ENCODE peak calls at places on chromosome 15, in nine cellular contexts. Z, J, G, K, Y, I, E, L and H are unnamed samples.

GRCh38 chr15:35379972-35380371 is 166.0 kb downstream of the DPH6 start:
- DNase-seq in J (no peak), Y (no peak), Z (no peak), E (peak; percentile 41), K (no peak), I (no peak), L (no peak), G (no peak), H (no peak)

GRCh38 chr15:88814393-88814792 is 11.2 kb downstream of the ACAN start:
- DNase-seq in L (no peak), Y (no peak), I (no peak), K (no peak), E (no peak), Z (no peak), J (no peak), G (no peak), H (no peak)

GRCh38 chr15:34039506-34040123 is 611 bp upstream of the AVEN start:
- DNase-seq in G (no peak), Y (no peak), E (peak; percentile 45), I (no peak), K (no peak), J (no peak), Z (no peak), L (no peak), H (peak; percentile 76)

GRCh38 chr15:96474274-96474673 is 143.8 kb downstream of the NR2F2 start:
- DNase-seq in J (no peak), L (no peak), G (no peak), Y (no peak), E (no peak), K (no peak), Z (no peak), I (no peak), H (no peak)

GRCh38 chr15:81357178-81357686 is 16.8 kb downstream of the TMC3 start:
- DNase-seq in L (no peak), K (no peak), E (no peak), Y (no peak), I (no peak), Z (no peak), J (peak; percentile 56), G (no peak), H (no peak)

GRCh38 chr15:47718474-47719440 is 1.5 kb downstream of the SEMA6D start:
- DNase-seq in E (no peak), G (peak; percentile 25), Z (no peak), K (no peak), L (peak; percentile 54), J (no peak), I (no peak), Y (no peak), H (no peak)

GRCh38 chr15:85771276-85771675 is 23.4 kb downstream of the KLHL25 start:
- DNase-seq in J (no peak), L (no peak), Y (no peak), E (no peak), K (no peak), I (no peak), G (no peak), Z (no peak), H (no peak)

GRCh38 chr15:25830844-25831443 is 32.2 kb downstream of the ATP10A start:
- DNase-seq in Z (no peak), E (peak; percentile 38), K (no peak), I (no peak), G (no peak), J (peak; percentile 87), L (peak; percentile 50), Y (peak; percentile 99), H (no peak)

GRCh38 chr15:100720406-100720967 is 118.1 kb downstream of the ASB7 start:
- DNase-seq in I (no peak), E (no peak), Z (no peak), J (peak; percentile 77), G (no peak), Y (no peak), K (no peak), L (no peak), H (no peak)

GRCh38 chr15:71048913-71049675 is 66.2 kb upstream of the THSD4 start:
- DNase-seq in Y (peak; percentile 89), Z (no peak), L (no peak), E (peak; percentile 96), I (no peak), G (no peak), K (no peak), J (no peak), H (no peak)

GRCh38 chr15:25176616-25176923 is 221.8 kb downstream of the SNRPN start:
- DNase-seq in Y (no peak), Z (no peak), I (no peak), G (no peak), J (peak; percentile 80), L (peak; percentile 17), E (no peak), K (no peak), H (no peak)

GRCh38 chr15:29018983-29019875 is 133.5 kb downstream of the APBA2 start:
- DNase-seq in Z (no peak), Y (no peak), K (no peak), L (no peak), I (no peak), G (no peak), E (no peak), J (peak; percentile 60), H (no peak)

GRCh38 chr15:100681335-100681746 is 79.0 kb downstream of the ASB7 start:
- DNase-seq in G (no peak), L (no peak), Z (no peak), E (no peak), Y (no peak), J (peak; percentile 62), I (no peak), K (no peak), H (no peak)

GRCh38 chr15:44694416-44694815 is 16.7 kb downstream of the PATL2 start:
- DNase-seq in J (no peak), E (no peak), G (no peak), K (no peak), L (no peak), Z (no peak), Y (peak; percentile 30), I (no peak), H (no peak)

GRCh38 chr15:78615151-78615589 is 5.6 kb downstream of the CHRNA3 start:
- DNase-seq in Z (no peak), G (no peak), E (no peak), J (peak; percentile 72), Y (no peak), K (no peak), I (no peak), L (no peak), H (no peak)

DNA sequence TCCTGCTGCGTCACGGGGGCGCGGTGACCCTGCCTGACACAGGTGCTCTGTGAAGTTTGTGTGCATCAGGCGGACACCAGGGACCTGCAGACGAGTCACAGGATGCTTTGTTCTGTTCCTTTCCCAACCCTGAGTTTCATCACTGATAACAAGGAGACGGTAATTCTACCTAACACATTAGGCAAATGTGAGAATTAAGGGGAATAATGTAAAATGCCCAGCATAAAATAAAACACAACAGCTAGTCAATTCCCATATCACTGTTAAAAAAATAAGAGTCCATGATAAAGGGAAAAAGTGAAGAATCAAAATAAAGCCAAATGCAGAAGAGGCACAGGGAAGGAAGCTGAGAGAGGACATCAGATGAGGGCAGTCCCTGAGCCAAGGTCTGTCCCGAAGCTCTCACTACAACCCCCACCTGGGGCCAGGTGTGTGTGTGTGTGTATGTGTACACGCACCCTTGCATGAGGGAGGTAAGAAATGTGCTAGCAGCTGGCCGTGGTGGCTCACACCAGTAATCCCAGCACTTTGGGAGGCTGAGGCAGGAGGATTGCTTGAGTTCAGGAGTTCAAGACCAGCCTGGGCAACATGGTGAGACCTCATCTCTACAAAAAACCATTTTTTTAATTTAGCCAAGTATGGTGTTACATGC is 27.5 kb downstream of the PLA2G4D start:
- DNase-seq in Y (no peak), Z (no peak), L (no peak), G (no peak), I (no peak), E (no peak), J (peak; percentile 73), K (no peak), H (no peak)
- TF ChIP-seq CTCF in Y (no peak), Z (no peak), L (no peak), G (no peak), I (no peak), E (no peak), J (no peak), K (peak; percentile 3), H (peak; percentile 15)

GRCh38 chr15:55993111-55993803 is at the start of gene NEDD4:
- DNase-seq in G (peak; percentile 82), Y (peak; percentile 82), E (peak; percentile 70), K (peak; percentile 87), Z (peak; percentile 90), L (peak; percentile 89), I (peak; percentile 85), J (peak; percentile 93), H (peak; percentile 75)
- TF ChIP-seq CTCF in G (peak; percentile 27), Y (peak; percentile 45), E (peak; percentile 76), K (no peak), Z (peak; percentile 51), L (no peak), I (peak; percentile 59), J (peak; percentile 48), H (peak; percentile 40)

GRCh38 chr15:98169551-98169950 is 209.0 kb downstream of the ARRDC4 start:
- DNase-seq in K (no peak), L (no peak), G (no peak), Y (no peak), E (no peak), J (no peak), Z (no peak), I (no peak), H (no peak)

GRCh38 chr15:98177950-98178848 is 217.7 kb downstream of the ARRDC4 start:
- DNase-seq in L (no peak), Y (peak; percentile 75), Z (no peak), K (peak; percentile 20), E (peak; percentile 75), I (peak; percentile 48), G (peak; percentile 49), J (no peak), H (peak; percentile 31)

GRCh38 chr15:98174286-98174685 is 213.8 kb downstream of the ARRDC4 start:
- DNase-seq in L (no peak), K (no peak), E (peak; percentile 26), Z (no peak), G (no peak), Y (peak; percentile 37), J (no peak), I (no peak), H (no peak)
- TF ChIP-seq CTCF in L (no peak), K (no peak), E (peak; percentile 41), Z (no peak), G (no peak), Y (no peak), J (no peak), I (no peak), H (no peak)

DNA sequence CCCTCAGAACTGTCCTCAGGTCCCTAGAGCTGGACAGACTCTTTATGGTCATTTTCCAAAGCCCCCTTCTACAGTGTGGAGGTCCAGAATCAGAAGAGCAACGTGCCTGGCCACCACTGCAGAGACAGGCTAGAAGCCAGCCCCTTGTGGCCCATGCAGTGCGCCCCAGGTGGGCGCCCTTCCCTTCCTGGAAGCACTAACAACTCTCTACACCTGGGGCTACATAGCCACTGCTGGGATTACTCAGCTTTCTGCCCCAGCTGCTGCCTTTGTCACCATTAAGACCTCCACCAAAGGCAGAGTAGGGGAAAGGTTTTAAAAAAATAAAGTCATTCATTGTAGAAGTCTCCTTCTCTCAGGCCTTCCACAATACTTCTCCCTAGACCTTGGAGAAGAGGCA is 2.3 kb downstream of the RASGRP1 start:
- DNase-seq in Z (no peak), K (no peak), I (no peak), G (no peak), L (no peak), J (no peak), Y (no peak), E (no peak), H (peak; percentile 60)
- TF ChIP-seq CTCF in Z (no peak), K (no peak), I (no peak), G (no peak), L (no peak), J (no peak), Y (no peak), E (no peak), H (peak; percentile 16)

GRCh38 chr15:65329298-65329990 is 25.0 kb downstream of the RNU5B-1 start:
- DNase-seq in K (no peak), Z (no peak), G (no peak), E (no peak), J (no peak), L (no peak), I (no peak), Y (no peak), H (no peak)
- TF ChIP-seq CTCF in K (no peak), Z (no peak), G (no peak), E (no peak), J (no peak), L (no peak), I (no peak), Y (no peak), H (no peak)